ENCODE peak calls at places on chromosomes 16 and 17, in five cellular contexts. One of them, this sample, is unnamed.
A peak's percentile ranks its signal among the peaks of the same experiment; 100 is the strongest.

GRCh38 chr16:53132406-53132805 is 77.6 kb downstream of the CHD9 start:
- DNase-seq in cardiac muscle cell: peak; percentile 30
- DNase-seq in adrenal gland: no peak
- DNase-seq in ovary: no peak
- DNase-seq in HFF-Myc: no peak
- DNase-seq in this sample: no peak

GRCh38 chr16:51419768-51420167 is 268.7 kb upstream of the SALL1 start:
- DNase-seq in cardiac muscle cell: no peak
- DNase-seq in HFF-Myc: no peak
- DNase-seq in ovary: no peak
- DNase-seq in adrenal gland: no peak
- DNase-seq in this sample: no peak

GRCh38 chr16:106623-107324 is 28.7 kb downstream of the MPG start:
- DNase-seq in adrenal gland: peak; percentile 79
- DNase-seq in HFF-Myc: peak; percentile 67
- DNase-seq in cardiac muscle cell: peak; percentile 91
- DNase-seq in ovary: no peak
- DNase-seq in this sample: peak; percentile 76

GRCh38 chr17:34859652-34860051 is 101.6 kb downstream of the CCT6B start:
- DNase-seq in HFF-Myc: no peak
- DNase-seq in cardiac muscle cell: no peak
- DNase-seq in adrenal gland: no peak
- DNase-seq in ovary: no peak
- DNase-seq in this sample: no peak

GRCh38 chr17:14389656-14390055 is 88.8 kb downstream of the HS3ST3B1 start:
- DNase-seq in HFF-Myc: no peak
- DNase-seq in ovary: no peak
- DNase-seq in adrenal gland: no peak
- DNase-seq in cardiac muscle cell: no peak
- DNase-seq in this sample: no peak

GRCh38 chr17:68057531-68057952 is 22.0 kb downstream of the KPNA2 start:
- DNase-seq in cardiac muscle cell: peak; percentile 51
- DNase-seq in HFF-Myc: no peak
- DNase-seq in ovary: no peak
- DNase-seq in adrenal gland: no peak
- DNase-seq in this sample: peak; percentile 13

GRCh38 chr16:57377080-57377841 is 5.0 kb downstream of the CX3CL1 start:
- DNase-seq in ovary: no peak
- DNase-seq in adrenal gland: no peak
- DNase-seq in HFF-Myc: no peak
- DNase-seq in cardiac muscle cell: peak; percentile 6
- DNase-seq in this sample: no peak

GRCh38 chr17:68585643-68586042 is 15.5 kb downstream of the FAM20A start:
- DNase-seq in ovary: no peak
- DNase-seq in HFF-Myc: no peak
- DNase-seq in cardiac muscle cell: no peak
- DNase-seq in adrenal gland: no peak
- DNase-seq in this sample: no peak

GRCh38 chr17:66983414-66984021 is 19.0 kb downstream of the CACNG4 start:
- DNase-seq in HFF-Myc: no peak
- DNase-seq in cardiac muscle cell: no peak
- DNase-seq in adrenal gland: no peak
- DNase-seq in ovary: no peak
- DNase-seq in this sample: no peak

GRCh38 chr17:4944554-4945175 is 3.7 kb downstream of the PFN1 start:
- DNase-seq in HFF-Myc: no peak
- DNase-seq in ovary: no peak
- DNase-seq in cardiac muscle cell: no peak
- DNase-seq in adrenal gland: no peak
- DNase-seq in this sample: no peak

GRCh38 chr16:84940670-84941551 is 70.4 kb downstream of the ZDHHC7 start:
- DNase-seq in cardiac muscle cell: peak; percentile 30
- DNase-seq in ovary: no peak
- DNase-seq in adrenal gland: no peak
- DNase-seq in HFF-Myc: no peak
- DNase-seq in this sample: no peak

GRCh38 chr16:83095926-83096692 is 469.3 kb downstream of the CDH13 start:
- DNase-seq in ovary: no peak
- DNase-seq in cardiac muscle cell: no peak
- DNase-seq in HFF-Myc: no peak
- DNase-seq in adrenal gland: no peak
- DNase-seq in this sample: no peak

GRCh38 chr17:73643012-73643845 is 1.0 kb downstream of the SDK2 start:
- DNase-seq in ovary: no peak
- DNase-seq in cardiac muscle cell: peak; percentile 6
- DNase-seq in HFF-Myc: no peak
- DNase-seq in adrenal gland: no peak
- DNase-seq in this sample: no peak

GRCh38 chr16:87642491-87642890 is 40.2 kb downstream of the JPH3 start:
- DNase-seq in adrenal gland: no peak
- DNase-seq in ovary: no peak
- DNase-seq in HFF-Myc: no peak
- DNase-seq in cardiac muscle cell: no peak
- DNase-seq in this sample: no peak

GRCh38 chr17:44029736-44030135 is 15.0 kb upstream of the TMEM101 start:
- DNase-seq in HFF-Myc: no peak
- DNase-seq in ovary: no peak
- DNase-seq in cardiac muscle cell: no peak
- DNase-seq in adrenal gland: no peak
- DNase-seq in this sample: no peak

GRCh38 chr17:45077643-45078042 is 16.5 kb downstream of the NMT1 start:
- DNase-seq in adrenal gland: peak; percentile 8
- DNase-seq in cardiac muscle cell: no peak
- DNase-seq in HFF-Myc: no peak
- DNase-seq in ovary: no peak
- DNase-seq in this sample: no peak

GRCh38 chr17:266701-267656 is 85.5 kb upstream of the DOC2B start:
- DNase-seq in adrenal gland: peak; percentile 43
- DNase-seq in ovary: peak; percentile 26
- DNase-seq in cardiac muscle cell: peak; percentile 43
- DNase-seq in HFF-Myc: no peak
- DNase-seq in this sample: peak; percentile 16

GRCh38 chr16:73976661-73977060 is 320.0 kb upstream of the PSMD7 start:
- DNase-seq in adrenal gland: no peak
- DNase-seq in ovary: no peak
- DNase-seq in HFF-Myc: no peak
- DNase-seq in cardiac muscle cell: no peak
- DNase-seq in this sample: no peak

GRCh38 chr17:73174126-73174525 is 9.3 kb downstream of the SSTR2 start:
- DNase-seq in HFF-Myc: no peak
- DNase-seq in adrenal gland: no peak
- DNase-seq in ovary: no peak
- DNase-seq in cardiac muscle cell: no peak
- DNase-seq in this sample: no peak

GRCh38 chr17:7840875-7841274 is 6.9 kb downstream of the KDM6B start:
- DNase-seq in ovary: no peak
- DNase-seq in HFF-Myc: no peak
- DNase-seq in adrenal gland: no peak
- DNase-seq in cardiac muscle cell: no peak
- DNase-seq in this sample: no peak
- H3K4me3 ChIP-seq in ovary: no peak overlapping the region
- H3K4me3 ChIP-seq in HFF-Myc: peak overlapping the region; percentile 89
- H3K4me3 ChIP-seq in adrenal gland: peak overlapping the region; percentile 82
- H3K4me3 ChIP-seq in cardiac muscle cell: peak overlapping the region; percentile 40
- H3K4me3 ChIP-seq in this sample: no peak overlapping the region

GRCh38 chr17:21058098-21058893 is 15.5 kb upstream of the USP22 start:
- DNase-seq in HFF-Myc: no peak
- DNase-seq in cardiac muscle cell: peak; percentile 68
- DNase-seq in adrenal gland: no peak
- DNase-seq in ovary: no peak
- DNase-seq in this sample: no peak

GRCh38 chr17:21061971-21062526 is 19.2 kb upstream of the USP22 start:
- DNase-seq in HFF-Myc: no peak
- DNase-seq in ovary: no peak
- DNase-seq in adrenal gland: no peak
- DNase-seq in cardiac muscle cell: no peak
- DNase-seq in this sample: no peak

GRCh38 chr17:21061158-21061835 is 18.5 kb upstream of the USP22 start:
- DNase-seq in cardiac muscle cell: no peak
- DNase-seq in HFF-Myc: no peak
- DNase-seq in adrenal gland: no peak
- DNase-seq in ovary: no peak
- DNase-seq in this sample: no peak

DNA sequence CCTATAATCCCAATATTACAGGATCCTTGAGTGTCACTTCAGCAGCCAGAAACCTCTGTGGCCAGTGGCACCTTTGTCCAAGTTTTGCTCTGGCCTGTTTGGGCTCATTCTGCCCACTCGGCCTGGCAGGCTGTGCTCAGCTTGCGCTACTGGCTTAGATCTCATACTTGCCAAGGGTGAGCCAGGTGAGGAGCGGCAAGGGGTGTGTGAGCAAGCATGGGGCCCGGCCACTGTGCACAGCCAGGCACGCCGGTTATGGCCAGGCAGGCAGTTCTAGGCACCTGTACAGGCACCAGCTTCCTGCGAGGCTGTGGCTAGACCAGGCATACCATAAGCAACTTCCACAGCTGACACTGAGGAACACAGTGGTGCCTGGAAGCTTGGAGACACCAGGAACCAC is 16.9 kb upstream of the USP22 start:
- DNase-seq in HFF-Myc: no peak
- DNase-seq in cardiac muscle cell: no peak
- DNase-seq in ovary: no peak
- DNase-seq in adrenal gland: no peak
- DNase-seq in this sample: no peak
- TF ChIP-seq CTCF in HFF-Myc: no peak
- TF ChIP-seq CTCF in cardiac muscle cell: no peak
- TF ChIP-seq CTCF in ovary: no peak
- TF ChIP-seq CTCF in adrenal gland: no peak
- TF ChIP-seq CTCF in this sample: no peak

GRCh38 chr17:17712268-17712924 is 31.1 kb downstream of the RAI1 start:
- DNase-seq in adrenal gland: no peak
- DNase-seq in HFF-Myc: no peak
- DNase-seq in cardiac muscle cell: peak; percentile 76
- DNase-seq in ovary: no peak
- DNase-seq in this sample: no peak

GRCh38 chr17:17710355-17710727 is 29.1 kb downstream of the RAI1 start:
- DNase-seq in HFF-Myc: no peak
- DNase-seq in cardiac muscle cell: no peak
- DNase-seq in adrenal gland: no peak
- DNase-seq in ovary: no peak
- DNase-seq in this sample: no peak

GRCh38 chr17:17711708-17712141 is 30.5 kb downstream of the RAI1 start:
- DNase-seq in HFF-Myc: no peak
- DNase-seq in cardiac muscle cell: no peak
- DNase-seq in ovary: no peak
- DNase-seq in adrenal gland: no peak
- DNase-seq in this sample: no peak

GRCh38 chr17:17709815-17710321 is 28.6 kb downstream of the RAI1 start:
- DNase-seq in adrenal gland: no peak
- DNase-seq in HFF-Myc: no peak
- DNase-seq in ovary: no peak
- DNase-seq in cardiac muscle cell: no peak
- DNase-seq in this sample: no peak

GRCh38 chr17:17710728-17711541 is 29.7 kb downstream of the RAI1 start:
- DNase-seq in cardiac muscle cell: peak; percentile 88
- DNase-seq in adrenal gland: peak; percentile 91
- DNase-seq in ovary: peak; percentile 65
- DNase-seq in HFF-Myc: peak; percentile 81
- DNase-seq in this sample: peak; percentile 80
- H3K4me3 ChIP-seq in cardiac muscle cell: no peak overlapping the region
- H3K4me3 ChIP-seq in adrenal gland: no peak overlapping the region
- H3K4me3 ChIP-seq in ovary: no peak overlapping the region
- H3K4me3 ChIP-seq in HFF-Myc: peak overlapping the region; percentile 12
- H3K4me3 ChIP-seq in this sample: no peak overlapping the region

GRCh38 chr16:56277040-56277439 is 85.8 kb downstream of the GNAO1 start:
- DNase-seq in HFF-Myc: no peak
- DNase-seq in cardiac muscle cell: no peak
- DNase-seq in adrenal gland: no peak
- DNase-seq in ovary: no peak
- DNase-seq in this sample: no peak
- TF ChIP-seq CTCF in HFF-Myc: peak; percentile 34
- TF ChIP-seq CTCF in cardiac muscle cell: peak; percentile 21
- TF ChIP-seq CTCF in adrenal gland: no peak
- TF ChIP-seq CTCF in ovary: no peak
- TF ChIP-seq CTCF in this sample: no peak

DNA sequence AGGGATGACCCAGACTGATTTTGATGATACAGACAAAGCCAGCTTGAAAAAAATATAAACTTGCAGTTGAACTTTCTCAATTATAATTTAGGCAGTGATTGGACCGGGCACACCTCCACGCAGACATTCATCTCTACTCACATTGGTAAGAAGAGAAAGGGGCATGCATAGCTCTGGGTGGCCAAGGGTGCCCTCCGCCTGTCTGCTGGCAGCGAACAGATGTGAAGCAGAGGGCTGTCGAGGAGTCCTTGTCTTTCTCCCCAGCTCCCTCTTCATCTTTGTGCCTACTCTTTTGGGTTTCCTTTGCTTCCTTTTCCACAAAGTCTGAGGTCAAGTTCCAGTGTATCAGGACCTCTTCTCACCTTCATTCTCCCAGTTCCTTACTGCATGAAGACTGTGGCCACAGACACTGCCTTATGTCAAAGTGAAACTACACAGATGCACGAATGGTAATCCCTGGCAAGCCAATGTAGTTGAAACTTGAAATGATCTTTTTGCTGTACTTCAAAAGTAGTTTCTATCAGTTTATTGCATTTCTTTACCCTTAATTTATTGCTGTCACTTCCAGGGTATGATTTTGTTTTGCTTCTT is 343.7 kb upstream of the SOX9 start:
- DNase-seq in adrenal gland: no peak
- DNase-seq in ovary: no peak
- DNase-seq in HFF-Myc: no peak
- DNase-seq in cardiac muscle cell: no peak
- DNase-seq in this sample: no peak
- H3K4me3 ChIP-seq in adrenal gland: no peak overlapping the region
- H3K4me3 ChIP-seq in ovary: no peak overlapping the region
- H3K4me3 ChIP-seq in HFF-Myc: no peak overlapping the region
- H3K4me3 ChIP-seq in cardiac muscle cell: no peak overlapping the region
- H3K4me3 ChIP-seq in this sample: no peak overlapping the region

DNA sequence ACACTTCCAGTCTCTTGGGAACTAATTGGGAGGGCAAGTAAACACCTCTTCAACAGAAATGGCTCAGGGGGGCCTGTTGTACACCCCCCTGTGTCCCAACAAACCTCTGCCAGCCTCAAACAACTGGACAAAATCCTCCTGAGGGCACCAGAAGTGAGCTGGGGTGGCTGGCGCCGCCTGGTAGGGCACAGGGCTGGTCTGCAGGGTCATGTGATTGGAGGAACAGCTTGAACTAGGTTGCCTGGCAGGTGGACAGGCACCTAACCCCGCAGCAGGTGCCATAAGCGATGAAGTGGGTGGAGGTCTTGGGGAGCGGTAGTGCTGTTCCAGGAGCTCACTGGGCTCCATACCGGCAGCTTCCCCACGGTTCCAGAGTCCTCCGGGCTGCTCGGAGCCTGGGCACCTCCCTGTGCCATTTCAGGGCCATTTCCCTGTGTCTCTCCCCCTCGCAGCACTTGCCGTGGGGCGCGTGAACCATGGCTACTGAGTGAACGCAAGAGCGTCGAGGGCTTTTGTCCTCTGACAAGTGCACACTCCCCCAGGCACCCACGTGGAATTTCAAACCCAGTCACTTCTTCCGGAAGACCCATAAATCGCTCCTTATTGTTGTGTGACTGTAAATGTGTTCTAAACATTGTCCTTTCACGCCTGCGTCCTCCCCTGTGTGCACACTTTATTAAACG is 101.5 kb downstream of the SEC14L1 start:
- DNase-seq in ovary: no peak
- DNase-seq in HFF-Myc: no peak
- DNase-seq in cardiac muscle cell: no peak
- DNase-seq in adrenal gland: no peak
- DNase-seq in this sample: peak; percentile 39
- TF ChIP-seq CTCF in ovary: no peak
- TF ChIP-seq CTCF in HFF-Myc: no peak
- TF ChIP-seq CTCF in cardiac muscle cell: no peak
- TF ChIP-seq CTCF in adrenal gland: no peak
- TF ChIP-seq CTCF in this sample: no peak

This sample was measured in body of pancreas.